ENCODE peak calls at places on chromosome 12, in five cellular contexts. W is HAP-1; V is KG1; O is fibroblast of the aortic adventitia; X is stimulated activated CD4-positive, alpha-beta T cell treated with anti-CD3 and anti-CD28 coated beads, TNF-alpha, amount 100 ng/mL, for 48 hours. I is an unnamed sample.

GRCh38 chr12:51270067-51270846 is at the start of gene SMAGP:
- DNase-seq in W (peak; percentile 39), V (no peak), O (peak; percentile 26), X (no peak), I (peak; percentile 20)

GRCh38 chr12:56682323-56682722 is 5.8 kb downstream of the PTGES3 start:
- DNase-seq in W (no peak), V (no peak), O (no peak), X (no peak), I (no peak)

GRCh38 chr12:85016423-85016822 is 19.7 kb downstream of the TSPAN19 start:
- DNase-seq in W (no peak), V (no peak), O (peak; percentile 96), X (no peak), I (no peak)

GRCh38 chr12:115542656-115543055 is 734.8 kb downstream of the MED13L start:
- DNase-seq in W (peak; percentile 6), V (no peak), O (no peak), X (no peak), I (no peak)

GRCh38 chr12:11875414-11875935 is 195.3 kb upstream of the BCL2L14 start:
- DNase-seq in W (no peak), V (no peak), O (peak; percentile 9), X (no peak), I (no peak)

GRCh38 chr12:50862316-50862715 is 19.6 kb downstream of the TMPRSS12 start:
- DNase-seq in W (no peak), V (no peak), O (peak; percentile 84), X (no peak), I (no peak)

GRCh38 chr12:40001406-40001805 is 104.5 kb downstream of the SLC2A13 start:
- DNase-seq in W (no peak), V (no peak), O (no peak), X (no peak), I (no peak)

GRCh38 chr12:124422570-124423523 is 128.0 kb downstream of the RFLNA start:
- DNase-seq in W (no peak), V (no peak), O (peak; percentile 99), X (no peak), I (no peak)

GRCh38 chr12:67594888-67595287 is 53.7 kb upstream of the DYRK2 start:
- DNase-seq in W (no peak), V (no peak), O (no peak), X (no peak), I (no peak)

GRCh38 chr12:123900898-123901376 is 71.7 kb downstream of the CCDC92 start:
- DNase-seq in W (no peak), V (no peak), O (no peak), X (no peak), I (peak; percentile 86)

GRCh38 chr12:109625131-109625559 is 51.6 kb downstream of the MVK start:
- DNase-seq in W (no peak), V (no peak), O (peak; percentile 8), X (no peak), I (no peak)

GRCh38 chr12:48985475-48985897 is 7.4 kb downstream of the WNT1 start:
- DNase-seq in W (no peak), V (no peak), O (no peak), X (no peak), I (no peak)

GRCh38 chr12:92561543-92561899 is 141.3 kb upstream of the PLEKHG7 start:
- DNase-seq in W (no peak), V (no peak), O (peak; percentile 97), X (no peak), I (no peak)

GRCh38 chr12:114628199-114628598 is 55.8 kb downstream of the TBX3 start:
- DNase-seq in W (no peak), V (no peak), O (no peak), X (no peak), I (no peak)

GRCh38 chr12:70576341-70577282 is 60.6 kb downstream of the PTPRB start:
- DNase-seq in W (peak; percentile 72), V (peak; percentile 54), O (peak; percentile 91), X (no peak), I (peak; percentile 65)

GRCh38 chr12:32918890-32919791 is 22.6 kb upstream of the PKP2 start:
- DNase-seq in W (peak; percentile 61), V (no peak), O (peak; percentile 66), X (no peak), I (peak; percentile 68)

GRCh38 chr12:22459872-22460490 is 84.4 kb downstream of the C2CD5 start:
- DNase-seq in W (peak; percentile 42), V (peak; percentile 1), O (peak; percentile 65), X (no peak), I (peak; percentile 82)

GRCh38 chr12:88643685-88644084 is 63.4 kb upstream of the KITLG start:
- DNase-seq in W (no peak), V (no peak), O (peak; percentile 45), X (no peak), I (no peak)

I was measured in Kasumi-1.